ENCODE peak calls at places on chromosomes 3 and 15, in six cellular contexts. I is psoas muscle, Y is mesendoderm, E is fibroblast of lung, B is stomach, K is IMR-90. U is an unnamed sample.

GRCh38 chr3:125054436-125055164 is 1.2 kb downstream of the HEG1 start:
- DNase-seq in I (no peak), Y (no peak), E (peak; percentile 80), B (no peak), K (peak; percentile 68), U (peak; percentile 50)

GRCh38 chr15:59792359-59792758 is 103.2 kb upstream of the BNIP2 start:
- DNase-seq in I (no peak), Y (no peak), E (no peak), B (no peak), K (no peak), U (peak; percentile 45)

GRCh38 chr15:73763893-73764292 is 10.7 kb upstream of the INSYN1 start:
- DNase-seq in I (no peak), Y (no peak), E (peak; percentile 15), B (no peak), K (no peak), U (no peak)

GRCh38 chr3:87997298-87997697 is 61.5 kb downstream of the CGGBP1 start:
- DNase-seq in I (no peak), Y (no peak), E (no peak), B (no peak), K (no peak), U (peak; percentile 37)

GRCh38 chr3:146589899-146590508 is 15.1 kb downstream of the PLSCR5 start:
- DNase-seq in I (no peak), Y (peak; percentile 35), E (peak; percentile 72), B (no peak), K (peak; percentile 52), U (no peak)

GRCh38 chr3:14209596-14210280 is 31.1 kb downstream of the LSM3 start:
- DNase-seq in I (no peak), Y (no peak), E (peak; percentile 53), B (no peak), K (peak; percentile 56), U (no peak)

GRCh38 chr3:50656417-50657195 is 18.1 kb upstream of the DOCK3 start:
- DNase-seq in I (no peak), Y (peak; percentile 61), E (no peak), B (no peak), K (no peak), U (no peak)

GRCh38 chr3:51953445-51953844 is 1.7 kb upstream of the GPR62 start:
- DNase-seq in I (no peak), Y (no peak), E (peak; percentile 68), B (no peak), K (peak; percentile 91), U (no peak)

GRCh38 chr3:185781759-185782158 is 43.1 kb downstream of the IGF2BP2 start:
- DNase-seq in I (no peak), Y (no peak), E (peak; percentile 86), B (no peak), K (peak; percentile 90), U (no peak)

GRCh38 chr15:22227411-22227810 is 147.1 kb downstream of the OR4M2 start:
- DNase-seq in I (no peak), Y (no peak), E (no peak), B (no peak), K (no peak), U (no peak)

GRCh38 chr15:71809346-71809745 is 1.0 kb upstream of the NR2E3 start:
- DNase-seq in I (no peak), Y (no peak), E (no peak), B (no peak), K (no peak), U (no peak)

GRCh38 chr3:64417816-64418215 is 192.6 kb upstream of the PRICKLE2 start:
- DNase-seq in I (no peak), Y (peak; percentile 71), E (peak; percentile 35), B (no peak), K (peak; percentile 52), U (no peak)

GRCh38 chr15:31442203-31443090 is 115.8 kb downstream of the KLF13 start:
- DNase-seq in I (no peak), Y (peak; percentile 68), E (peak; percentile 89), B (peak; percentile 42), K (peak; percentile 95), U (no peak)

GRCh38 chr3:15797600-15798303 is at the start of gene ANKRD28:
- DNase-seq in I (no peak), Y (peak; percentile 71), E (peak; percentile 99), B (no peak), K (peak; percentile 98), U (no peak)

GRCh38 chr3:187838016-187838535 is 92.8 kb upstream of the BCL6 start:
- DNase-seq in I (no peak), Y (no peak), E (no peak), B (no peak), K (no peak), U (no peak)

GRCh38 chr3:137687181-137687880 is 76.8 kb upstream of the SOX14 start:
- DNase-seq in I (no peak), Y (peak; percentile 11), E (no peak), B (no peak), K (no peak), U (no peak)

GRCh38 chr3:12706504-12707253 is 42.8 kb upstream of the RAF1 start:
- DNase-seq in I (peak; percentile 31), Y (peak; percentile 94), E (peak; percentile 78), B (peak; percentile 71), K (peak; percentile 74), U (peak; percentile 85)

GRCh38 chr3:12758025-12758830 is 831 bp downstream of the TMEM40 start:
- DNase-seq in I (peak; percentile 46), Y (no peak), E (peak; percentile 83), B (peak; percentile 29), K (peak; percentile 67), U (no peak)

GRCh38 chr3:13308406-13308805 is 111.7 kb downstream of the NUP210 start:
- DNase-seq in I (no peak), Y (peak; percentile 85), E (peak; percentile 11), B (peak; percentile 39), K (peak; percentile 38), U (peak; percentile 59)

GRCh38 chr15:38545179-38545578 is 19.4 kb downstream of the RASGRP1 start:
- DNase-seq in I (no peak), Y (no peak), E (no peak), B (no peak), K (peak; percentile 38), U (no peak)

GRCh38 chr3:87229113-87229512 is 2.0 kb downstream of the CHMP2B start:
- DNase-seq in I (no peak), Y (no peak), E (no peak), B (no peak), K (no peak), U (no peak)

GRCh38 chr3:194086251-194087075 is 49.5 kb upstream of the HES1 start:
- DNase-seq in I (no peak), Y (peak; percentile 81), E (no peak), B (peak; percentile 13), K (no peak), U (no peak)

GRCh38 chr15:45573961-45574629 is 13.1 kb upstream of the BLOC1S6 start:
- DNase-seq in I (no peak), Y (peak; percentile 86), E (no peak), B (no peak), K (no peak), U (no peak)

GRCh38 chr15:80679167-80679804 is 15.8 kb upstream of the ABHD17C start:
- DNase-seq in I (no peak), Y (peak; percentile 54), E (no peak), B (no peak), K (no peak), U (no peak)

GRCh38 chr15:39180494-39180930 is 400.4 kb upstream of the THBS1 start:
- DNase-seq in I (no peak), Y (no peak), E (peak; percentile 92), B (no peak), K (peak; percentile 88), U (no peak)

GRCh38 chr3:62183087-62183486 is 190.3 kb downstream of the FEZF2 start:
- DNase-seq in I (no peak), Y (no peak), E (no peak), B (no peak), K (no peak), U (no peak)

GRCh38 chr15:83320831-83321230 is 36.4 kb upstream of the BNC1 start:
- DNase-seq in I (no peak), Y (no peak), E (peak; percentile 12), B (no peak), K (no peak), U (no peak)

GRCh38 chr15:63588826-63589225 is 8.4 kb upstream of the FBXL22 start:
- DNase-seq in I (no peak), Y (no peak), E (no peak), B (no peak), K (no peak), U (no peak)
- H3K36me3 ChIP-seq in I (peaks cover 6% of the 10 kb centered on the region), Y (peaks cover 4% of the 10 kb centered on the region), E (peaks cover 5% of the 10 kb centered on the region), B (peaks cover 94% of the 10 kb centered on the region), K (peaks cover 17% of the 10 kb centered on the region), U (no peaks in the 10 kb centered on the region)

GRCh38 chr15:42725331-42725903 is 11.5 kb downstream of the CDAN1 start:
- DNase-seq in I (no peak), Y (no peak), E (no peak), B (no peak), K (no peak), U (no peak)

GRCh38 chr15:42720071-42720470 is 16.9 kb downstream of the CDAN1 start:
- DNase-seq in I (no peak), Y (no peak), E (no peak), B (no peak), K (no peak), U (no peak)

GRCh38 chr15:42721016-42721415 is 15.9 kb downstream of the CDAN1 start:
- DNase-seq in I (no peak), Y (no peak), E (no peak), B (no peak), K (no peak), U (no peak)

GRCh38 chr15:42724276-42724675 is 12.7 kb downstream of the CDAN1 start:
- DNase-seq in I (no peak), Y (no peak), E (no peak), B (no peak), K (no peak), U (no peak)

GRCh38 chr15:42723068-42723467 is 13.9 kb downstream of the CDAN1 start:
- DNase-seq in I (no peak), Y (peak; percentile 18), E (peak; percentile 12), B (no peak), K (no peak), U (no peak)
- H3K36me3 ChIP-seq in I (no peaks in the 10 kb centered on the region), Y (peaks cover 17% of the 10 kb centered on the region), E (peaks cover 13% of the 10 kb centered on the region), B (peaks cover 96% of the 10 kb centered on the region), K (peaks cover 68% of the 10 kb centered on the region), U (no peaks in the 10 kb centered on the region)

DNA sequence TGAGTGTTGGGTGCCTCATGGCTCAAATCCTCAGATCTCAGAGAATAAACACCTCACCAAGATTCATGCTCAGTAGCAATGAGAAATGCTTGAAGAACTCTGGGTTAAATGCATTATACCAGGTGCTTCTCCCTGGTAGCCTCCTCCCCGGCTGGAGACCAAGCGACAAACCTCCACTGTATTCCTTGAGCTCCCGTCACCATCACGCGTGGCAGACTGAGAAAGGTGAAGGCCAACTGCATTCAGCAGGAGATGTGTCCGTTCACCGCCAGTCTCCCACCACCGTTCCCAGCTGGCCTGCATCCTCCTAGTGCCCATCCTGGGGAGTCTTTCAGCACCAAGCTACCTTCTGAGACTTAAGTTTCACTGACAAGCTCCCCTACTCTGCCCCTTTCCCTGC is 7.5 kb downstream of the CSTA start:
- DNase-seq in I (no peak), Y (no peak), E (no peak), B (no peak), K (no peak), U (no peak)
- H3K36me3 ChIP-seq in I (no peaks in the 10 kb centered on the region), Y (no peaks in the 10 kb centered on the region), E (no peaks in the 10 kb centered on the region), B (no peaks in the 10 kb centered on the region), K (no peaks in the 10 kb centered on the region), U (no peaks in the 10 kb centered on the region)

DNA sequence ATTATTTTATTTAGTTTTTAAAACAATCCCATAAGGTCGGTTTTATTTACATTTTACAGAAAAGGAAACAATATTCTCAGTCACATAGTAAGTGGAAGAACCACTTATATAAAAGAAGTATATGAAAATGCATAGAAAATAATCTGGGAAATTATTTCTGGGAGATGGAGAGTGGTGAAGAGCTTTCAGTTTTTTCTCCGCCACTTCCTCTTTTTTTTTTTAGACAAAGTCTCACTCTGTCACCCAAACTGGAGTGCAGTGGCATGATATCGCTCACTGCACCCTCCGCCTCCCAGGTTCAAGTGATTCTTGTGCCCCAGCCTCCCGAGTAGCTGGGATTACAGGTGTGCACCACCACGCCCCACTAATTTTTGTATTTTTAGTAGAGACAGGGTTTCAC is 21.2 kb downstream of the RAD51 start:
- DNase-seq in I (no peak), Y (no peak), E (no peak), B (no peak), K (no peak), U (no peak)
- H3K36me3 ChIP-seq in I (no peaks in the 10 kb centered on the region), Y (peaks cover 2% of the 10 kb centered on the region), E (no peaks in the 10 kb centered on the region), B (no peaks in the 10 kb centered on the region), K (peaks cover 1% of the 10 kb centered on the region), U (no peaks in the 10 kb centered on the region)